ENCODE peak calls at places on chromosomes 6 and 20, in seven cellular contexts. F is glutamatergic neuron; Y is ELF-1; A is activated naive CD4-positive, alpha-beta T cell treated with Interleukin-2 at 50 U/mL for 16 hours; V is LoVo; S is WTC11; G is activated T-cell treated with anti-CD3 and anti-CD28 coated beads for 1 hour. E is an unnamed sample.

GRCh38 chr20:62212309-62212708 is 7.8 kb downstream of the HRH3 start:
- DNase-seq in F (peak), Y (peak), A (no peak), V (no peak), S (no peak), G (no peak), E (no peak)

GRCh38 chr20:48771542-48771941 is 56.3 kb downstream of the PREX1 start:
- DNase-seq in F (no peak), Y (no peak), A (no peak), V (no peak), S (no peak), G (no peak), E (no peak)

GRCh38 chr20:51345601-51346101 is 196.9 kb downstream of the NFATC2 start:
- DNase-seq in F (no peak), Y (no peak), A (no peak), V (no peak), S (no peak), G (no peak), E (no peak)

GRCh38 chr6:167858086-167858591 is 31.4 kb downstream of the AFDN start:
- DNase-seq in F (no peak), Y (no peak), A (no peak), V (no peak), S (no peak), G (no peak), E (no peak)

GRCh38 chr20:19528286-19529030 is 229.6 kb upstream of the RIN2 start:
- DNase-seq in F (no peak), Y (no peak), A (no peak), V (no peak), S (no peak), G (no peak), E (no peak)

GRCh38 chr6:36682328-36683144 is 4.0 kb downstream of the CDKN1A start:
- DNase-seq in F (no peak), Y (peak), A (peak), V (peak), S (no peak), G (peak), E (no peak)

GRCh38 chr20:10432079-10432478 is 1.9 kb downstream of the MKKS start:
- DNase-seq in F (no peak), Y (no peak), A (no peak), V (no peak), S (no peak), G (no peak), E (no peak)

GRCh38 chr6:136775548-136775947 is 16.7 kb downstream of the MAP3K5 start:
- DNase-seq in F (no peak), Y (no peak), A (no peak), V (no peak), S (no peak), G (no peak), E (no peak)

GRCh38 chr20:18272451-18272850 is 15.9 kb upstream of the ZNF133 start:
- DNase-seq in F (no peak), Y (peak), A (no peak), V (no peak), S (no peak), G (no peak), E (no peak)

GRCh38 chr6:84344005-84344404 is 116.6 kb upstream of the CEP162 start:
- DNase-seq in F (no peak), Y (no peak), A (no peak), V (no peak), S (no peak), G (no peak), E (no peak)

GRCh38 chr20:6680854-6681253 is 86.6 kb upstream of the BMP2 start:
- DNase-seq in F (no peak), Y (no peak), A (no peak), V (no peak), S (no peak), G (no peak), E (no peak)

GRCh38 chr6:152087096-152087495 is 279.6 kb downstream of the ESR1 start:
- DNase-seq in F (no peak), Y (no peak), A (no peak), V (no peak), S (no peak), G (no peak), E (no peak)

GRCh38 chr6:166604911-166605310 is 18.4 kb upstream of the RAMACL start:
- DNase-seq in F (no peak), Y (no peak), A (no peak), V (no peak), S (no peak), G (no peak), E (no peak)

GRCh38 chr20:13874269-13875158 is 89.7 kb downstream of the NDUFAF5 start:
- DNase-seq in F (no peak), Y (peak), A (no peak), V (no peak), S (no peak), G (no peak), E (no peak)

GRCh38 chr6:123000244-123000770 is 4.3 kb downstream of the CLVS2 start:
- DNase-seq in F (no peak), Y (no peak), A (no peak), V (no peak), S (no peak), G (no peak), E (no peak)

GRCh38 chr20:6501061-6501460 is 266.4 kb upstream of the BMP2 start:
- DNase-seq in F (no peak), Y (no peak), A (no peak), V (peak), S (no peak), G (no peak), E (no peak)

GRCh38 chr6:43951063-43951755 is 176.0 kb downstream of the MRPL14 start:
- DNase-seq in F (peak), Y (peak), A (no peak), V (no peak), S (peak), G (no peak), E (peak)

GRCh38 chr6:4071330-4071729 is 7.6 kb downstream of the FAM217A start:
- DNase-seq in F (no peak), Y (no peak), A (no peak), V (no peak), S (no peak), G (no peak), E (no peak)

GRCh38 chr6:99512033-99512432 is 3.2 kb downstream of the USP45 start:
- DNase-seq in F (no peak), Y (no peak), A (no peak), V (no peak), S (no peak), G (no peak), E (no peak)

GRCh38 chr6:35919085-35919826 is 1.6 kb downstream of the SRPK1 start:
- DNase-seq in F (no peak), Y (no peak), A (no peak), V (no peak), S (no peak), G (no peak), E (no peak)

GRCh38 chr6:7075341-7075740 is 32.4 kb upstream of the RREB1 start:
- DNase-seq in F (no peak), Y (no peak), A (no peak), V (no peak), S (no peak), G (no peak), E (no peak)

GRCh38 chr6:112780498-112781096 is 433.5 kb downstream of the RFPL4B start:
- DNase-seq in F (peak), Y (peak), A (no peak), V (peak), S (peak), G (no peak), E (peak)

GRCh38 chr6:151681426-151682059 is 125.9 kb upstream of the ESR1 start:
- DNase-seq in F (no peak), Y (no peak), A (no peak), V (no peak), S (no peak), G (no peak), E (no peak)

GRCh38 chr6:170316071-170316470 is 9.5 kb downstream of the FAM120B start:
- DNase-seq in F (no peak), Y (no peak), A (no peak), V (no peak), S (no peak), G (no peak), E (no peak)

GRCh38 chr6:111591901-111592461 is 13.7 kb downstream of the TRAF3IP2 start:
- DNase-seq in F (no peak), Y (no peak), A (no peak), V (no peak), S (no peak), G (no peak), E (no peak)

GRCh38 chr6:754202-754601 is 61.3 kb upstream of the EXOC2 start:
- DNase-seq in F (no peak), Y (no peak), A (no peak), V (no peak), S (no peak), G (no peak), E (no peak)

GRCh38 chr20:53003420-53003819 is 31.3 kb downstream of the TSHZ2 start:
- DNase-seq in F (no peak), Y (no peak), A (no peak), V (no peak), S (no peak), G (no peak), E (no peak)

GRCh38 chr6:25014806-25015560 is 79.2 kb upstream of the RIPOR2 start:
- DNase-seq in F (no peak), Y (no peak), A (peak), V (no peak), S (no peak), G (peak), E (no peak)

GRCh38 chr20:9440891-9441290 is 73.5 kb upstream of the LAMP5 start:
- DNase-seq in F (no peak), Y (no peak), A (no peak), V (no peak), S (no peak), G (no peak), E (no peak)

GRCh38 chr6:130409394-130410095 is 43.7 kb downstream of the TMEM200A start:
- DNase-seq in F (no peak), Y (no peak), A (no peak), V (no peak), S (no peak), G (no peak), E (no peak)

GRCh38 chr6:14655990-14656640 is 538.5 kb downstream of the CD83 start:
- DNase-seq in F (no peak), Y (no peak), A (no peak), V (no peak), S (no peak), G (no peak), E (no peak)

GRCh38 chr20:51579137-51579536 is 36.6 kb upstream of the NFATC2 start:
- DNase-seq in F (no peak), Y (peak), A (no peak), V (no peak), S (no peak), G (no peak), E (no peak)

GRCh38 chr20:14114049-14114448 is 118.7 kb downstream of the MACROD2 start:
- DNase-seq in F (no peak), Y (no peak), A (no peak), V (no peak), S (no peak), G (no peak), E (no peak)

GRCh38 chr6:104638841-104639290 is 220.9 kb downstream of the HACE1 start:
- DNase-seq in F (no peak), Y (no peak), A (no peak), V (no peak), S (no peak), G (no peak), E (no peak)

GRCh38 chr6:143555071-143555492 is 43.6 kb upstream of the FUCA2 start:
- DNase-seq in F (no peak), Y (no peak), A (no peak), V (no peak), S (no peak), G (no peak), E (no peak)

GRCh38 chr6:49551866-49552129 is 1.3 kb downstream of the C6orf141 start:
- DNase-seq in F (no peak), Y (no peak), A (no peak), V (no peak), S (no peak), G (no peak), E (no peak)

GRCh38 chr20:25270829-25271251 is 23.0 kb downstream of the PYGB start:
- DNase-seq in F (no peak), Y (no peak), A (peak), V (no peak), S (peak), G (no peak), E (no peak)

GRCh38 chr6:33249732-33250625 is 21.7 kb downstream of the VPS52 start:
- DNase-seq in F (peak), Y (peak), A (no peak), V (no peak), S (no peak), G (no peak), E (no peak)

GRCh38 chr20:41560971-41561370 is 57.2 kb downstream of the CHD6 start:
- DNase-seq in F (no peak), Y (no peak), A (no peak), V (no peak), S (no peak), G (no peak), E (no peak)

GRCh38 chr6:148074735-148075134 is 267.9 kb upstream of the SASH1 start:
- DNase-seq in F (no peak), Y (no peak), A (no peak), V (no peak), S (no peak), G (no peak), E (no peak)